ENCODE peak calls at places on chromosomes 12 and 14, in six cellular contexts. P, A, I, N, K and B are unnamed samples.
A peak's percentile ranks its signal among the peaks of the same experiment; 100 is the strongest.

GRCh38 chr12:106760184-106760531 is 14.3 kb upstream of the RIC8B start:
- DNase-seq in P (no peak), A (no peak), I (peak; percentile 25), N (peak; percentile 84), K (no peak), B (no peak)

GRCh38 chr14:22070119-22070982 is 396.7 kb upstream of the OR4E1 start:
- DNase-seq in P (peak; percentile 7), A (no peak), I (peak; percentile 8), N (peak; percentile 75), K (peak; percentile 85), B (no peak)

GRCh38 chr12:120321382-120322202 is 6.0 kb downstream of the PLA2G1B start:
- DNase-seq in P (no peak), A (no peak), I (no peak), N (no peak), K (no peak), B (no peak)

GRCh38 chr12:24081092-24081529 is 131.6 kb upstream of the SOX5 start:
- DNase-seq in P (no peak), A (no peak), I (no peak), N (no peak), K (no peak), B (no peak)

GRCh38 chr14:54979039-54979438 is 47.9 kb downstream of the WDHD1 start:
- DNase-seq in P (no peak), A (no peak), I (no peak), N (no peak), K (no peak), B (no peak)

GRCh38 chr12:108638141-108638823 is 4.6 kb upstream of the SELPLG start:
- DNase-seq in P (no peak), A (peak; percentile 41), I (no peak), N (peak; percentile 78), K (peak; percentile 82), B (no peak)

GRCh38 chr14:54625158-54625557 is 58.2 kb downstream of the SAMD4A start:
- DNase-seq in P (no peak), A (no peak), I (no peak), N (no peak), K (no peak), B (no peak)

GRCh38 chr14:34650786-34651584 is 21.0 kb upstream of the SNX6 start:
- DNase-seq in P (no peak), A (no peak), I (peak; percentile 100), N (no peak), K (no peak), B (no peak)

GRCh38 chr12:124576061-124576650 is 8.7 kb upstream of the NCOR2 start:
- DNase-seq in P (no peak), A (no peak), I (no peak), N (no peak), K (no peak), B (no peak)

GRCh38 chr14:67887478-67887877 is 67.9 kb downstream of the RAD51B start:
- DNase-seq in P (no peak), A (no peak), I (no peak), N (no peak), K (no peak), B (no peak)

GRCh38 chr12:3977621-3978020 is 104.4 kb upstream of the PARP11 start:
- DNase-seq in P (no peak), A (no peak), I (no peak), N (peak; percentile 8), K (no peak), B (no peak)

GRCh38 chr12:91613223-91613779 is 430.7 kb upstream of the DCN start:
- DNase-seq in P (no peak), A (no peak), I (peak; percentile 26), N (no peak), K (no peak), B (no peak)

GRCh38 chr12:53295070-53295890 is at the start of gene PFDN5:
- DNase-seq in P (peak; percentile 82), A (peak; percentile 89), I (peak; percentile 92), N (peak; percentile 94), K (peak; percentile 99), B (peak; percentile 94)

GRCh38 chr12:14782756-14783155 is 20.5 kb downstream of the WBP11 start:
- DNase-seq in P (no peak), A (no peak), I (no peak), N (no peak), K (no peak), B (no peak)

GRCh38 chr12:89279499-89279898 is 72.8 kb downstream of the DUSP6 start:
- DNase-seq in P (no peak), A (no peak), I (no peak), N (no peak), K (no peak), B (no peak)

GRCh38 chr12:27142102-27142721 is 59.8 kb upstream of the C12orf71 start:
- DNase-seq in P (peak; percentile 74), A (peak; percentile 68), I (peak; percentile 84), N (peak; percentile 80), K (no peak), B (peak; percentile 86)

GRCh38 chr14:62847168-62847567 is 198.1 kb downstream of the KCNH5 start:
- DNase-seq in P (no peak), A (no peak), I (no peak), N (no peak), K (no peak), B (no peak)

GRCh38 chr12:8996682-8997405 is 7.5 kb downstream of the KLRG1 start:
- DNase-seq in P (no peak), A (no peak), I (peak; percentile 41), N (no peak), K (no peak), B (no peak)

GRCh38 chr12:122395319-122395718 is 27.1 kb downstream of the CLIP1 start:
- DNase-seq in P (no peak), A (no peak), I (peak; percentile 94), N (no peak), K (no peak), B (no peak)

GRCh38 chr12:121578230-121579189 is 2.3 kb downstream of the KDM2B start:
- DNase-seq in P (peak; percentile 46), A (no peak), I (no peak), N (peak; percentile 66), K (peak; percentile 87), B (no peak)

GRCh38 chr14:59123975-59124374 is 64.5 kb upstream of the DAAM1 start:
- DNase-seq in P (no peak), A (no peak), I (peak; percentile 46), N (no peak), K (no peak), B (no peak)
- TF ChIP-seq CTCF in P (no peak), A (no peak), I (peak; percentile 35), N (peak; percentile 48), K (no peak), B (peak; percentile 60)

GRCh38 chr14:93207468-93208308 is 632 bp downstream of the UBR7 start:
- DNase-seq in P (peak; percentile 66), A (no peak), I (peak; percentile 69), N (no peak), K (no peak), B (peak; percentile 86)
- TF ChIP-seq CTCF in P (no peak), A (no peak), I (peak; percentile 29), N (peak; percentile 58), K (peak; percentile 10), B (peak; percentile 61)

GRCh38 chr12:98719515-98720504 is 74.7 kb downstream of the APAF1 start:
- DNase-seq in P (no peak), A (no peak), I (no peak), N (no peak), K (no peak), B (no peak)

GRCh38 chr12:98721204-98721702 is 76.2 kb downstream of the APAF1 start:
- DNase-seq in P (no peak), A (no peak), I (no peak), N (no peak), K (no peak), B (no peak)

GRCh38 chr12:98724384-98725155 is 79.5 kb downstream of the APAF1 start:
- DNase-seq in P (no peak), A (no peak), I (peak; percentile 29), N (no peak), K (no peak), B (no peak)

GRCh38 chr12:98727196-98727595 is 82.1 kb downstream of the APAF1 start:
- DNase-seq in P (no peak), A (no peak), I (no peak), N (no peak), K (no peak), B (no peak)

GRCh38 chr12:98725481-98726247 is 80.6 kb downstream of the APAF1 start:
- DNase-seq in P (peak; percentile 57), A (no peak), I (peak; percentile 67), N (peak; percentile 59), K (no peak), B (no peak)
- TF ChIP-seq CTCF in P (no peak), A (no peak), I (peak; percentile 65), N (peak; percentile 76), K (no peak), B (peak; percentile 71)

GRCh38 chr12:46149905-46150304 is 118.9 kb downstream of the SLC38A1 start:
- DNase-seq in P (no peak), A (no peak), I (no peak), N (no peak), K (no peak), B (no peak)

GRCh38 chr12:46145881-46146280 is 123.0 kb downstream of the SLC38A1 start:
- DNase-seq in P (no peak), A (no peak), I (no peak), N (no peak), K (no peak), B (no peak)

GRCh38 chr12:46148706-46149463 is 120.0 kb downstream of the SLC38A1 start:
- DNase-seq in P (no peak), A (no peak), I (no peak), N (no peak), K (no peak), B (no peak)

GRCh38 chr12:46147144-46147543 is 121.7 kb downstream of the SLC38A1 start:
- DNase-seq in P (no peak), A (no peak), I (no peak), N (no peak), K (no peak), B (no peak)

GRCh38 chr12:46144433-46144832 is 124.4 kb downstream of the SLC38A1 start:
- DNase-seq in P (no peak), A (no peak), I (no peak), N (no peak), K (no peak), B (no peak)
- TF ChIP-seq CTCF in P (no peak), A (no peak), I (no peak), N (no peak), K (no peak), B (no peak)

GRCh38 chr12:11638271-11638916 is 11.1 kb upstream of the ETV6 start:
- DNase-seq in P (no peak), A (no peak), I (peak; percentile 17), N (no peak), K (no peak), B (no peak)
- TF ChIP-seq CTCF in P (no peak), A (no peak), I (no peak), N (peak; percentile 23), K (no peak), B (no peak)